ENCODE peak calls at places on chromosome 6, in nine cellular contexts. R is osteoblast, A is cardiac muscle cell, X is body of pancreas, T is Karpas-422, Z is kidney, L is upper lobe of right lung, M is right cardiac atrium, F is neural progenitor cell. V is an unnamed sample.

GRCh38 chr6:26439552-26440125 is 665 bp upstream of the BTN3A3 start:
- DNase-seq in R (no peak), A (no peak), X (no peak), T (no peak), Z (no peak), L (no peak), M (no peak), F (no peak), V (no peak)

GRCh38 chr6:143323729-143324465 is 126.6 kb downstream of the ADAT2 start:
- DNase-seq in R (no peak), A (no peak), X (no peak), T (no peak), Z (no peak), L (no peak), M (no peak), F (no peak), V (no peak)

GRCh38 chr6:14272111-14273085 is 154.8 kb downstream of the CD83 start:
- DNase-seq in R (peak; percentile 73), A (no peak), X (no peak), T (no peak), Z (no peak), L (no peak), M (no peak), F (no peak), V (no peak)

GRCh38 chr6:108781419-108782110 is 66.7 kb upstream of the ARMC2 start:
- DNase-seq in R (no peak), A (no peak), X (no peak), T (no peak), Z (no peak), L (no peak), M (peak; percentile 24), F (peak; percentile 40), V (peak; percentile 35)

GRCh38 chr6:125230674-125231073 is 71.1 kb downstream of the HDDC2 start:
- DNase-seq in R (no peak), A (peak; percentile 25), X (no peak), T (no peak), Z (no peak), L (no peak), M (no peak), F (no peak), V (no peak)

GRCh38 chr6:149450679-149451360 is 34.0 kb downstream of the ZC3H12D start:
- DNase-seq in R (peak; percentile 94), A (peak; percentile 27), X (peak; percentile 26), T (no peak), Z (no peak), L (peak; percentile 81), M (peak; percentile 47), F (peak; percentile 53), V (no peak)

GRCh38 chr6:34663887-34664269 is 32.7 kb downstream of the ILRUN start:
- DNase-seq in R (no peak), A (peak; percentile 39), X (no peak), T (no peak), Z (no peak), L (no peak), M (no peak), F (no peak), V (no peak)

GRCh38 chr6:68760486-68760885 is 125.4 kb downstream of the ADGRB3 start:
- DNase-seq in R (no peak), A (no peak), X (no peak), T (no peak), Z (no peak), L (no peak), M (no peak), F (no peak), V (no peak)

GRCh38 chr6:109440325-109441068 is at the start of the genes PPIL6 and SMPD2:
- DNase-seq in R (peak; percentile 98), A (peak; percentile 96), X (peak; percentile 86), T (peak; percentile 94), Z (peak; percentile 96), L (peak; percentile 95), M (peak; percentile 91), F (peak; percentile 97), V (peak; percentile 92)

GRCh38 chr6:22102671-22103070 is 194.2 kb downstream of the PRL start:
- DNase-seq in R (no peak), A (no peak), X (no peak), T (no peak), Z (no peak), L (no peak), M (no peak), F (no peak), V (no peak)

GRCh38 chr6:47275640-47276039 is 34.1 kb downstream of the TNFRSF21 start:
- DNase-seq in R (no peak), A (no peak), X (no peak), T (no peak), Z (no peak), L (no peak), M (no peak), F (no peak), V (no peak)

GRCh38 chr6:155089746-155090145 is 94.6 kb downstream of the TIAM2 start:
- DNase-seq in R (no peak), A (no peak), X (no peak), T (no peak), Z (no peak), L (no peak), M (no peak), F (no peak), V (no peak)

GRCh38 chr6:167737205-167737830 is 89.4 kb upstream of the AFDN start:
- DNase-seq in R (no peak), A (no peak), X (no peak), T (no peak), Z (no peak), L (no peak), M (no peak), F (no peak), V (no peak)

GRCh38 chr6:96743496-96743895 is 93.8 kb downstream of the GPR63 start:
- DNase-seq in R (no peak), A (no peak), X (no peak), T (no peak), Z (no peak), L (no peak), M (no peak), F (no peak), V (no peak)

DNA sequence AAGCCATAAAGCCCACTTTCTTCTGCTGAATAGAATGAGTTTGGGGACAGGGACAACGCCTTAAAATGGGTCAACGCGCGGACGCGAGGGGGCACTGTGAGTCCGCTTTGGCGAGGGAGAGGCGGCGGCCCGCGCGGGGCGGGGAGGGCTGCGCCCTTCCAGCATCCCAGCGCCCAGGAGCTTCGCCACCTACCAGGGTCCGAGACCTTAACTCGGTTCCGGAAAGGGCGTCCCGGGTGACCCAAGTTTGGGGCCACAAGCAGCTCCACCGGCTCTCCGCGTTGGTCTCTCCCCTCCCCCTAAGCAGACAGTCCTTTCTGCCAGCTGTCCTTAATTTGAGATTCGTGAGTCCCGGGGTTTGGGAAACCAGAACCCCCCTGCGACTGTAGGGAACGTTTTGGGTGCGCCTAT is 1.8 kb upstream of the SAMD5 start:
- DNase-seq in R (peak; percentile 96), A (peak; percentile 62), X (peak; percentile 66), T (peak; percentile 69), Z (peak; percentile 82), L (peak; percentile 87), M (peak; percentile 80), F (peak; percentile 84), V (peak; percentile 83)
- H3K4me3 ChIP-seq in R (peak overlapping the region; percentile 53), A (peak overlapping the region; percentile 64), X (no peak overlapping the region), T (no peak overlapping the region), Z (peak overlapping the region; percentile 78), L (peak overlapping the region; percentile 75), M (peak overlapping the region; percentile 86), F (peak overlapping the region; percentile 88), V (peak overlapping the region; percentile 45)

GRCh38 chr6:41073968-41074691 is 1.4 kb downstream of the NFYA start:
- DNase-seq in R (peak; percentile 85), A (peak; percentile 33), X (no peak), T (peak; percentile 62), Z (no peak), L (no peak), M (no peak), F (peak; percentile 22), V (no peak)

GRCh38 chr6:41074692-41075436 is 2.1 kb downstream of the NFYA start:
- DNase-seq in R (no peak), A (peak; percentile 19), X (no peak), T (no peak), Z (no peak), L (no peak), M (no peak), F (no peak), V (no peak)

GRCh38 chr6:41079080-41079479 is 6.3 kb downstream of the NFYA start:
- DNase-seq in R (no peak), A (no peak), X (no peak), T (no peak), Z (no peak), L (no peak), M (no peak), F (no peak), V (no peak)

GRCh38 chr6:41080623-41081022 is 7.8 kb downstream of the NFYA start:
- DNase-seq in R (no peak), A (no peak), X (no peak), T (no peak), Z (no peak), L (no peak), M (no peak), F (no peak), V (no peak)

GRCh38 chr6:41077536-41077935 is 4.8 kb downstream of the NFYA start:
- DNase-seq in R (no peak), A (no peak), X (no peak), T (no peak), Z (no peak), L (no peak), M (no peak), F (no peak), V (no peak)
- H3K4me1 ChIP-seq in R (peaks cover 17% of the 10 kb centered on the region), A (peaks cover 24% of the 10 kb centered on the region), X (peaks cover 34% of the 10 kb centered on the region), T (peaks cover 38% of the 10 kb centered on the region), Z (peaks cover 8% of the 10 kb centered on the region), L (peaks cover 27% of the 10 kb centered on the region), M (peaks cover 3% of the 10 kb centered on the region), F (peaks cover 26% of the 10 kb centered on the region), V (peaks cover 5% of the 10 kb centered on the region)

GRCh38 chr6:11232968-11233626 is 629 bp upstream of the NEDD9 start:
- DNase-seq in R (no peak), A (no peak), X (peak; percentile 30), T (no peak), Z (no peak), L (no peak), M (no peak), F (peak; percentile 78), V (peak; percentile 15)
- H3K4me3 ChIP-seq in R (peak overlapping the region; percentile 87), A (peak overlapping the region; percentile 57), X (peak overlapping the region; percentile 23), T (peak overlapping the region; percentile 62), Z (peak overlapping the region; percentile 85), L (peak overlapping the region; percentile 73), M (peak overlapping the region; percentile 75), F (peak overlapping the region; percentile 67), V (peak overlapping the region; percentile 51)

GRCh38 chr6:134424795-134425163 is 106.9 kb upstream of the SGK1 start:
- DNase-seq in R (no peak), A (no peak), X (no peak), T (no peak), Z (no peak), L (no peak), M (no peak), F (no peak), V (no peak)

GRCh38 chr6:134427721-134428120 is 109.8 kb upstream of the SGK1 start:
- DNase-seq in R (no peak), A (no peak), X (no peak), T (no peak), Z (no peak), L (no peak), M (no peak), F (no peak), V (no peak)

GRCh38 chr6:134425521-134426316 is 107.8 kb upstream of the SGK1 start:
- DNase-seq in R (peak; percentile 38), A (no peak), X (no peak), T (no peak), Z (no peak), L (no peak), M (no peak), F (no peak), V (no peak)

GRCh38 chr6:134424131-134424794 is 106.4 kb upstream of the SGK1 start:
- DNase-seq in R (no peak), A (peak; percentile 60), X (no peak), T (no peak), Z (no peak), L (no peak), M (no peak), F (no peak), V (no peak)

GRCh38 chr6:134426623-134427022 is 108.7 kb upstream of the SGK1 start:
- DNase-seq in R (no peak), A (no peak), X (no peak), T (no peak), Z (no peak), L (no peak), M (no peak), F (no peak), V (no peak)
- H3K4me1 ChIP-seq in R (peaks cover 26% of the 10 kb centered on the region), A (no peaks in the 10 kb centered on the region), X (no peaks in the 10 kb centered on the region), T (no peaks in the 10 kb centered on the region), Z (no peaks in the 10 kb centered on the region), L (no peaks in the 10 kb centered on the region), M (no peaks in the 10 kb centered on the region), F (no peaks in the 10 kb centered on the region), V (peaks cover 4% of the 10 kb centered on the region)